ENCODE peak calls at places on chromosomes 16 and 17, in six cellular contexts. One of them, this sample, is unnamed.

GRCh38 chr16:5235119-5235518 is 137.5 kb upstream of the EEF2KMT start:
- DNase-seq in keratinocyte: no peak
- DNase-seq in LoVo: no peak
- DNase-seq in anterior cingulate cortex: no peak
- DNase-seq in HS-27A: no peak
- DNase-seq in NCI-H1105: no peak
- DNase-seq in this sample: no peak

GRCh38 chr17:57665696-57666095 is 79.4 kb downstream of the CCDC182 start:
- DNase-seq in keratinocyte: no peak
- DNase-seq in LoVo: no peak
- DNase-seq in anterior cingulate cortex: no peak
- DNase-seq in HS-27A: no peak
- DNase-seq in NCI-H1105: no peak
- DNase-seq in this sample: no peak

GRCh38 chr16:85395913-85396878 is 216.9 kb upstream of the GSE1 start:
- DNase-seq in keratinocyte: no peak
- DNase-seq in LoVo: no peak
- DNase-seq in anterior cingulate cortex: no peak
- DNase-seq in HS-27A: no peak
- DNase-seq in NCI-H1105: no peak
- DNase-seq in this sample: no peak

GRCh38 chr17:28718317-28718672 is 627 bp upstream of the RAB34 start:
- DNase-seq in keratinocyte: no peak
- DNase-seq in LoVo: no peak
- DNase-seq in anterior cingulate cortex: no peak
- DNase-seq in HS-27A: no peak
- DNase-seq in NCI-H1105: no peak
- DNase-seq in this sample: no peak

GRCh38 chr16:4510747-4511426 is 27.7 kb downstream of the CDIP1 start:
- DNase-seq in keratinocyte: no peak
- DNase-seq in LoVo: no peak
- DNase-seq in anterior cingulate cortex: no peak
- DNase-seq in HS-27A: no peak
- DNase-seq in NCI-H1105: no peak
- DNase-seq in this sample: no peak

GRCh38 chr16:69727916-69728270 is 1.5 kb upstream of the NQO1 start:
- DNase-seq in keratinocyte: no peak
- DNase-seq in LoVo: no peak
- DNase-seq in anterior cingulate cortex: peak
- DNase-seq in HS-27A: no peak
- DNase-seq in NCI-H1105: no peak
- DNase-seq in this sample: no peak

GRCh38 chr17:34556951-34557350 is 22.4 kb upstream of the TMEM132E start:
- DNase-seq in keratinocyte: no peak
- DNase-seq in LoVo: no peak
- DNase-seq in anterior cingulate cortex: no peak
- DNase-seq in HS-27A: no peak
- DNase-seq in NCI-H1105: no peak
- DNase-seq in this sample: no peak

GRCh38 chr17:50209472-50210248 is 8.2 kb upstream of the COL1A1 start:
- DNase-seq in keratinocyte: no peak
- DNase-seq in LoVo: no peak
- DNase-seq in anterior cingulate cortex: no peak
- DNase-seq in HS-27A: peak
- DNase-seq in NCI-H1105: no peak
- DNase-seq in this sample: no peak

GRCh38 chr16:84479716-84480450 is 24.6 kb downstream of the MEAK7 start:
- DNase-seq in keratinocyte: no peak
- DNase-seq in LoVo: no peak
- DNase-seq in anterior cingulate cortex: no peak
- DNase-seq in HS-27A: no peak
- DNase-seq in NCI-H1105: no peak
- DNase-seq in this sample: no peak

GRCh38 chr16:88384222-88385111 is 1.7 kb downstream of the ZNF469 start:
- DNase-seq in keratinocyte: no peak
- DNase-seq in LoVo: no peak
- DNase-seq in anterior cingulate cortex: no peak
- DNase-seq in HS-27A: no peak
- DNase-seq in NCI-H1105: no peak
- DNase-seq in this sample: no peak

GRCh38 chr16:70800306-70800705 is 652 bp downstream of the VAC14 start:
- DNase-seq in keratinocyte: no peak
- DNase-seq in LoVo: no peak
- DNase-seq in anterior cingulate cortex: no peak
- DNase-seq in HS-27A: no peak
- DNase-seq in NCI-H1105: no peak
- DNase-seq in this sample: no peak

GRCh38 chr16:47311738-47312505 is 148.9 kb downstream of the ITFG1 start:
- DNase-seq in keratinocyte: peak
- DNase-seq in LoVo: peak
- DNase-seq in anterior cingulate cortex: peak
- DNase-seq in HS-27A: no peak
- DNase-seq in NCI-H1105: peak
- DNase-seq in this sample: no peak

GRCh38 chr17:46774108-46774737 is 44.3 kb downstream of the WNT3 start:
- DNase-seq in keratinocyte: no peak
- DNase-seq in LoVo: no peak
- DNase-seq in anterior cingulate cortex: no peak
- DNase-seq in HS-27A: no peak
- DNase-seq in NCI-H1105: no peak
- DNase-seq in this sample: peak

GRCh38 chr16:89721644-89722391 is 481 bp downstream of the ZNF276 start:
- DNase-seq in keratinocyte: no peak
- DNase-seq in LoVo: peak
- DNase-seq in anterior cingulate cortex: no peak
- DNase-seq in HS-27A: no peak
- DNase-seq in NCI-H1105: no peak
- DNase-seq in this sample: no peak

GRCh38 chr17:75776399-75777242 is 8.0 kb upstream of the UNK start:
- DNase-seq in keratinocyte: no peak
- DNase-seq in LoVo: peak
- DNase-seq in anterior cingulate cortex: no peak
- DNase-seq in HS-27A: no peak
- DNase-seq in NCI-H1105: no peak
- DNase-seq in this sample: no peak

GRCh38 chr16:66521951-66522771 is 27.8 kb downstream of the TK2 start:
- DNase-seq in keratinocyte: peak
- DNase-seq in LoVo: peak
- DNase-seq in anterior cingulate cortex: no peak
- DNase-seq in HS-27A: peak
- DNase-seq in NCI-H1105: no peak
- DNase-seq in this sample: no peak

GRCh38 chr17:37538991-37539659 is 49.4 kb downstream of the DUSP14 start:
- DNase-seq in keratinocyte: no peak
- DNase-seq in LoVo: no peak
- DNase-seq in anterior cingulate cortex: no peak
- DNase-seq in HS-27A: no peak
- DNase-seq in NCI-H1105: no peak
- DNase-seq in this sample: no peak

GRCh38 chr16:2699791-2700600 is 17.7 kb downstream of the KCTD5 start:
- DNase-seq in keratinocyte: no peak
- DNase-seq in LoVo: no peak
- DNase-seq in anterior cingulate cortex: no peak
- DNase-seq in HS-27A: no peak
- DNase-seq in NCI-H1105: no peak
- DNase-seq in this sample: no peak

GRCh38 chr16:4660454-4661007 is 32.8 kb upstream of the NUDT16L1 start:
- DNase-seq in keratinocyte: no peak
- DNase-seq in LoVo: no peak
- DNase-seq in anterior cingulate cortex: peak
- DNase-seq in HS-27A: no peak
- DNase-seq in NCI-H1105: no peak
- DNase-seq in this sample: no peak

GRCh38 chr16:11674818-11675560 is 6.7 kb downstream of the SNN start:
- DNase-seq in keratinocyte: no peak
- DNase-seq in LoVo: no peak
- DNase-seq in anterior cingulate cortex: no peak
- DNase-seq in HS-27A: no peak
- DNase-seq in NCI-H1105: no peak
- DNase-seq in this sample: no peak

GRCh38 chr16:29915590-29916247 is 10.3 kb downstream of the KCTD13 start:
- DNase-seq in keratinocyte: no peak
- DNase-seq in LoVo: no peak
- DNase-seq in anterior cingulate cortex: no peak
- DNase-seq in HS-27A: no peak
- DNase-seq in NCI-H1105: no peak
- DNase-seq in this sample: no peak

GRCh38 chr17:7634384-7634783 is 4.4 kb downstream of the SHBG start:
- DNase-seq in keratinocyte: no peak
- DNase-seq in LoVo: no peak
- DNase-seq in anterior cingulate cortex: peak
- DNase-seq in HS-27A: no peak
- DNase-seq in NCI-H1105: peak
- DNase-seq in this sample: peak

GRCh38 chr17:13601776-13602551 is at the start of gene HS3ST3A1:
- DNase-seq in keratinocyte: no peak
- DNase-seq in LoVo: no peak
- DNase-seq in anterior cingulate cortex: no peak
- DNase-seq in HS-27A: no peak
- DNase-seq in NCI-H1105: peak
- DNase-seq in this sample: no peak

GRCh38 chr16:72787519-72788268 is 260.2 kb downstream of the ZFHX3 start:
- DNase-seq in keratinocyte: peak
- DNase-seq in LoVo: no peak
- DNase-seq in anterior cingulate cortex: peak
- DNase-seq in HS-27A: peak
- DNase-seq in NCI-H1105: no peak
- DNase-seq in this sample: no peak

GRCh38 chr17:16488572-16488997 is 3.4 kb downstream of the LRRC75A start:
- DNase-seq in keratinocyte: no peak
- DNase-seq in LoVo: no peak
- DNase-seq in anterior cingulate cortex: no peak
- DNase-seq in HS-27A: no peak
- DNase-seq in NCI-H1105: no peak
- DNase-seq in this sample: no peak